ENCODE peak calls at places on chromosomes 2 and 18, in ten cellular contexts. V is A549; U is NCI-H1092 treated with DMSO at 0.1 percent for 48 hours; B is lung; P is activated T-cell treated with anti-CD3 and anti-CD28 coated beads, Interleukin-2, amount 50 U/mL, for 1 hour; T is amygdala; Z is GM13977; Y is endothelial cell; I is ureter; G is mesendoderm. D is an unnamed sample.

GRCh38 chr2:174802459-174802858 is 38.2 kb upstream of the CHRNA1 start:
- DNase-seq in P (no peak), V (no peak), Z (no peak), Y (no peak), T (no peak), B (no peak), G (no peak), I (no peak), U (no peak), D (no peak)

GRCh38 chr2:40129725-40130124 is 322.2 kb downstream of the SLC8A1 start:
- DNase-seq in Y (no peak), P (no peak), Z (no peak), G (no peak), I (no peak), B (no peak), U (no peak), V (no peak), T (no peak), D (no peak)

GRCh38 chr2:68225119-68225632 is 27.2 kb downstream of the PPP3R1 start:
- DNase-seq in P (no peak), U (no peak), Y (peak; percentile 33), B (peak; percentile 32), V (peak; percentile 23), Z (no peak), T (no peak), G (peak; percentile 88), I (no peak), D (no peak)

GRCh38 chr2:216146573-216146972 is 37.4 kb downstream of the XRCC5 start:
- DNase-seq in I (no peak), Z (no peak), Y (no peak), G (no peak), U (no peak), V (no peak), T (no peak), B (no peak), P (no peak), D (no peak)

GRCh38 chr2:140947236-140947635 is 1183.6 kb downstream of the LRP1B start:
- DNase-seq in U (no peak), T (no peak), G (no peak), Y (no peak), V (no peak), B (no peak), I (no peak), P (no peak), Z (no peak), D (no peak)

GRCh38 chr2:232437130-232437620 is 18.8 kb upstream of the ALPI start:
- DNase-seq in T (no peak), Z (no peak), V (no peak), P (no peak), B (no peak), Y (no peak), I (no peak), U (no peak), G (no peak), D (no peak)

GRCh38 chr2:62313433-62314227 is 117.7 kb downstream of the B3GNT2 start:
- DNase-seq in U (no peak), G (no peak), V (no peak), Y (no peak), Z (no peak), P (no peak), B (no peak), I (no peak), T (no peak), D (no peak)

GRCh38 chr18:3115430-3116025 is 102.6 kb upstream of the LPIN2 start:
- DNase-seq in P (no peak), Z (no peak), U (no peak), T (no peak), B (no peak), V (no peak), G (peak; percentile 24), I (no peak), Y (no peak), D (no peak)

GRCh38 chr18:49464718-49465598 is 4.5 kb upstream of the DYM start:
- DNase-seq in Y (no peak), I (no peak), T (no peak), Z (no peak), V (no peak), P (no peak), G (peak; percentile 95), B (no peak), U (no peak), D (no peak)

GRCh38 chr2:238239552-238239871 is 326 bp downstream of the HES6 start:
- DNase-seq in G (no peak), P (no peak), Z (peak; percentile 57), U (no peak), T (no peak), V (no peak), B (no peak), I (no peak), Y (peak; percentile 38), D (peak; percentile 70)

GRCh38 chr2:64287321-64287720 is 143.1 kb upstream of the PELI1 start:
- DNase-seq in I (no peak), V (no peak), G (no peak), U (no peak), T (no peak), Z (no peak), B (no peak), Y (no peak), P (no peak), D (no peak)

GRCh38 chr2:175707322-175707721 is 294.7 kb downstream of the LNPK start:
- DNase-seq in T (no peak), I (no peak), V (no peak), P (no peak), B (no peak), G (no peak), Z (no peak), U (no peak), Y (no peak), D (no peak)

GRCh38 chr2:65539633-65540032 is 107.2 kb upstream of the SPRED2 start:
- DNase-seq in Z (no peak), P (no peak), G (no peak), U (no peak), I (no peak), Y (no peak), T (no peak), V (no peak), B (no peak), D (no peak)

GRCh38 chr2:111066062-111066593 is 54.6 kb upstream of the BCL2L11 start:
- DNase-seq in G (no peak), V (no peak), T (no peak), B (no peak), Z (no peak), I (no peak), P (no peak), U (no peak), Y (no peak), D (no peak)

GRCh38 chr2:171083426-171083825 is 77.3 kb downstream of the TLK1 start:
- DNase-seq in I (no peak), V (no peak), Y (no peak), U (no peak), B (no peak), P (no peak), Z (no peak), T (no peak), G (no peak), D (no peak)

GRCh38 chr18:52694804-52695203 is 354.8 kb downstream of the DCC start:
- DNase-seq in Y (peak; percentile 38), Z (peak; percentile 6), T (no peak), V (peak; percentile 3), G (peak; percentile 43), P (no peak), I (no peak), U (peak; percentile 36), B (no peak), D (no peak)

GRCh38 chr2:212032032-212032431 is 506.6 kb downstream of the ERBB4 start:
- DNase-seq in B (no peak), Y (no peak), T (no peak), U (no peak), P (no peak), I (no peak), G (no peak), Z (no peak), V (no peak), D (no peak)

GRCh38 chr18:13266208-13267100 is 47.9 kb downstream of the LDLRAD4 start:
- DNase-seq in Z (no peak), I (peak; percentile 43), P (peak; percentile 48), B (no peak), U (no peak), T (no peak), Y (no peak), G (no peak), V (no peak), D (peak; percentile 79)

GRCh38 chr2:36659872-36660312 is 36.6 kb upstream of the VIT start:
- DNase-seq in U (no peak), V (no peak), Z (peak; percentile 27), B (no peak), I (no peak), T (no peak), P (no peak), G (no peak), Y (no peak), D (no peak)

GRCh38 chr2:228039752-228040534 is 141.5 kb downstream of the SPHKAP start:
- DNase-seq in V (peak; percentile 30), Y (no peak), G (peak; percentile 63), U (peak; percentile 13), B (no peak), I (no peak), Z (peak; percentile 17), P (no peak), T (no peak), D (no peak)

GRCh38 chr2:75561566-75562512 is 1.1 kb upstream of the EVA1A start:
- DNase-seq in B (peak; percentile 29), Z (peak; percentile 44), Y (no peak), V (no peak), P (no peak), I (no peak), G (no peak), U (no peak), T (no peak), D (no peak)

GRCh38 chr2:102053096-102053495 is 61.3 kb downstream of the IL1R2 start:
- DNase-seq in U (no peak), V (no peak), B (no peak), G (no peak), P (no peak), Y (no peak), T (no peak), Z (no peak), I (peak; percentile 38), D (no peak)

GRCh38 chr2:214376631-214377624 is 33.9 kb upstream of the VWC2L start:
- DNase-seq in V (no peak), G (no peak), B (no peak), Y (no peak), T (no peak), Z (no peak), U (no peak), I (no peak), P (no peak), D (no peak)

GRCh38 chr2:98935111-98935770 is 784 bp downstream of the CRACDL start:
- DNase-seq in G (no peak), I (no peak), U (peak; percentile 57), P (no peak), Y (no peak), V (no peak), Z (peak; percentile 53), B (no peak), T (no peak), D (no peak)

GRCh38 chr2:168583710-168584521 is 127.8 kb downstream of the CERS6 start:
- DNase-seq in Y (no peak), U (no peak), T (no peak), Z (no peak), V (no peak), B (no peak), G (no peak), I (no peak), P (no peak), D (no peak)

GRCh38 chr2:42371621-42372473 is 10.8 kb upstream of the COX7A2L start:
- DNase-seq in V (no peak), G (no peak), T (no peak), P (no peak), B (no peak), U (no peak), Z (no peak), Y (no peak), I (no peak), D (no peak)

GRCh38 chr18:3453540-3454364 is 3.8 kb downstream of the TGIF1 start:
- DNase-seq in P (peak; percentile 24), V (no peak), I (peak; percentile 82), U (no peak), B (peak; percentile 61), Z (peak; percentile 18), G (peak; percentile 74), T (no peak), Y (peak; percentile 27), D (no peak)

GRCh38 chr2:211328126-211328525 is 771.7 kb downstream of the CPS1 start:
- DNase-seq in Y (no peak), I (no peak), U (no peak), V (no peak), T (no peak), Z (no peak), G (no peak), B (no peak), P (no peak), D (no peak)